ENCODE peak calls at places on chromosome 16, in nine cellular contexts. One of them, this sample, is unnamed.

GRCh38 chr16:83615553-83615952 is 192.2 kb upstream of the HSBP1 start:
- DNase-seq in CD8-positive, alpha-beta T cell: no peak
- DNase-seq in osteocyte: no peak
- DNase-seq in AG10803: peak
- DNase-seq in GM12865: no peak
- DNase-seq in AG04449: no peak
- DNase-seq in ovary: no peak
- DNase-seq in heart left ventricle: no peak
- DNase-seq in HFFc6: no peak
- DNase-seq in this sample: no peak

GRCh38 chr16:66695935-66696668 is 441 bp downstream of the CMTM4 start:
- DNase-seq in ovary: peak
- DNase-seq in AG10803: no peak
- DNase-seq in GM12865: peak
- DNase-seq in heart left ventricle: peak
- DNase-seq in CD8-positive, alpha-beta T cell: peak
- DNase-seq in osteocyte: no peak
- DNase-seq in HFFc6: no peak
- DNase-seq in AG04449: no peak
- DNase-seq in this sample: no peak

GRCh38 chr16:84117482-84117843 is 721 bp upstream of the MBTPS1 start:
- DNase-seq in GM12865: peak
- DNase-seq in CD8-positive, alpha-beta T cell: no peak
- DNase-seq in osteocyte: peak
- DNase-seq in HFFc6: peak
- DNase-seq in AG10803: peak
- DNase-seq in ovary: no peak
- DNase-seq in heart left ventricle: no peak
- DNase-seq in AG04449: no peak
- DNase-seq in this sample: no peak

GRCh38 chr16:8173111-8173644 is 417.1 kb downstream of the TMEM114 start:
- DNase-seq in AG04449: no peak
- DNase-seq in GM12865: peak
- DNase-seq in HFFc6: peak
- DNase-seq in ovary: no peak
- DNase-seq in CD8-positive, alpha-beta T cell: no peak
- DNase-seq in AG10803: peak
- DNase-seq in heart left ventricle: peak
- DNase-seq in osteocyte: no peak
- DNase-seq in this sample: no peak

GRCh38 chr16:19718624-19718965 is 524 bp downstream of the IQCK start:
- DNase-seq in GM12865: no peak
- DNase-seq in AG10803: no peak
- DNase-seq in heart left ventricle: no peak
- DNase-seq in osteocyte: no peak
- DNase-seq in CD8-positive, alpha-beta T cell: no peak
- DNase-seq in HFFc6: no peak
- DNase-seq in ovary: no peak
- DNase-seq in AG04449: no peak
- DNase-seq in this sample: no peak

GRCh38 chr16:22318690-22319358 is 21.6 kb downstream of the POLR3E start:
- DNase-seq in CD8-positive, alpha-beta T cell: peak
- DNase-seq in heart left ventricle: no peak
- DNase-seq in ovary: peak
- DNase-seq in GM12865: peak
- DNase-seq in AG10803: peak
- DNase-seq in osteocyte: peak
- DNase-seq in AG04449: no peak
- DNase-seq in HFFc6: peak
- DNase-seq in this sample: no peak

GRCh38 chr16:12229759-12230594 is 253.4 kb downstream of the SNX29 start:
- DNase-seq in AG04449: no peak
- DNase-seq in GM12865: no peak
- DNase-seq in CD8-positive, alpha-beta T cell: no peak
- DNase-seq in AG10803: peak
- DNase-seq in ovary: no peak
- DNase-seq in osteocyte: no peak
- DNase-seq in heart left ventricle: no peak
- DNase-seq in HFFc6: peak
- DNase-seq in this sample: peak

GRCh38 chr16:26111900-26112299 is 420.1 kb downstream of the HS3ST4 start:
- DNase-seq in GM12865: no peak
- DNase-seq in osteocyte: no peak
- DNase-seq in CD8-positive, alpha-beta T cell: no peak
- DNase-seq in HFFc6: no peak
- DNase-seq in AG10803: no peak
- DNase-seq in heart left ventricle: no peak
- DNase-seq in AG04449: no peak
- DNase-seq in ovary: no peak
- DNase-seq in this sample: no peak

GRCh38 chr16:72027669-72028378 is 19.3 kb downstream of the DHODH start:
- DNase-seq in HFFc6: no peak
- DNase-seq in AG10803: no peak
- DNase-seq in heart left ventricle: no peak
- DNase-seq in CD8-positive, alpha-beta T cell: no peak
- DNase-seq in AG04449: no peak
- DNase-seq in osteocyte: no peak
- DNase-seq in ovary: no peak
- DNase-seq in GM12865: no peak
- DNase-seq in this sample: no peak

GRCh38 chr16:56281256-56281805 is 90.0 kb downstream of the GNAO1 start:
- DNase-seq in heart left ventricle: no peak
- DNase-seq in HFFc6: no peak
- DNase-seq in ovary: no peak
- DNase-seq in osteocyte: no peak
- DNase-seq in AG10803: no peak
- DNase-seq in CD8-positive, alpha-beta T cell: no peak
- DNase-seq in GM12865: no peak
- DNase-seq in AG04449: no peak
- DNase-seq in this sample: no peak

GRCh38 chr16:65121870-65122723 is at the start of gene CDH11:
- DNase-seq in AG10803: peak
- DNase-seq in AG04449: no peak
- DNase-seq in CD8-positive, alpha-beta T cell: no peak
- DNase-seq in ovary: peak
- DNase-seq in GM12865: no peak
- DNase-seq in osteocyte: peak
- DNase-seq in heart left ventricle: peak
- DNase-seq in HFFc6: peak
- DNase-seq in this sample: peak

GRCh38 chr16:62253926-62254325 is 217.7 kb upstream of the CDH8 start:
- DNase-seq in GM12865: no peak
- DNase-seq in CD8-positive, alpha-beta T cell: no peak
- DNase-seq in heart left ventricle: no peak
- DNase-seq in osteocyte: no peak
- DNase-seq in AG04449: no peak
- DNase-seq in ovary: no peak
- DNase-seq in HFFc6: no peak
- DNase-seq in AG10803: no peak
- DNase-seq in this sample: no peak

GRCh38 chr16:11232852-11233726 is 22.9 kb downstream of the SOCS1 start:
- DNase-seq in GM12865: peak
- DNase-seq in osteocyte: no peak
- DNase-seq in HFFc6: no peak
- DNase-seq in AG10803: no peak
- DNase-seq in AG04449: no peak
- DNase-seq in heart left ventricle: peak
- DNase-seq in ovary: no peak
- DNase-seq in CD8-positive, alpha-beta T cell: peak
- DNase-seq in this sample: no peak

GRCh38 chr16:56910654-56911539 is 21.0 kb upstream of the HERPUD1 start:
- DNase-seq in AG10803: peak
- DNase-seq in osteocyte: no peak
- DNase-seq in ovary: no peak
- DNase-seq in HFFc6: peak
- DNase-seq in GM12865: peak
- DNase-seq in heart left ventricle: no peak
- DNase-seq in CD8-positive, alpha-beta T cell: no peak
- DNase-seq in AG04449: no peak
- DNase-seq in this sample: peak

GRCh38 chr16:81164481-81164880 is 68.3 kb upstream of the GCSH start:
- DNase-seq in HFFc6: no peak
- DNase-seq in ovary: no peak
- DNase-seq in GM12865: no peak
- DNase-seq in heart left ventricle: no peak
- DNase-seq in AG10803: no peak
- DNase-seq in CD8-positive, alpha-beta T cell: no peak
- DNase-seq in osteocyte: no peak
- DNase-seq in AG04449: no peak
- DNase-seq in this sample: no peak

GRCh38 chr16:19926449-19927390 is 42.1 kb upstream of the GPRC5B start:
- DNase-seq in ovary: no peak
- DNase-seq in GM12865: no peak
- DNase-seq in CD8-positive, alpha-beta T cell: no peak
- DNase-seq in heart left ventricle: no peak
- DNase-seq in osteocyte: peak
- DNase-seq in HFFc6: peak
- DNase-seq in AG10803: peak
- DNase-seq in AG04449: peak
- DNase-seq in this sample: peak

GRCh38 chr16:919658-920631 is 50.8 kb downstream of the LMF1 start:
- DNase-seq in ovary: no peak
- DNase-seq in AG04449: peak
- DNase-seq in HFFc6: peak
- DNase-seq in AG10803: peak
- DNase-seq in osteocyte: no peak
- DNase-seq in heart left ventricle: peak
- DNase-seq in CD8-positive, alpha-beta T cell: no peak
- DNase-seq in GM12865: no peak
- DNase-seq in this sample: no peak

GRCh38 chr16:843771-844170 is 43.2 kb upstream of the GNG13 start:
- DNase-seq in AG10803: no peak
- DNase-seq in HFFc6: no peak
- DNase-seq in osteocyte: no peak
- DNase-seq in CD8-positive, alpha-beta T cell: no peak
- DNase-seq in AG04449: no peak
- DNase-seq in heart left ventricle: peak
- DNase-seq in GM12865: no peak
- DNase-seq in ovary: peak
- DNase-seq in this sample: no peak

GRCh38 chr16:49024016-49024415 is 257.6 kb downstream of the CBLN1 start:
- DNase-seq in AG04449: no peak
- DNase-seq in GM12865: no peak
- DNase-seq in HFFc6: no peak
- DNase-seq in AG10803: no peak
- DNase-seq in osteocyte: no peak
- DNase-seq in ovary: no peak
- DNase-seq in heart left ventricle: no peak
- DNase-seq in CD8-positive, alpha-beta T cell: no peak
- DNase-seq in this sample: no peak

GRCh38 chr16:24906901-24907300 is 61.1 kb downstream of the SLC5A11 start:
- DNase-seq in AG04449: no peak
- DNase-seq in heart left ventricle: no peak
- DNase-seq in GM12865: no peak
- DNase-seq in ovary: no peak
- DNase-seq in osteocyte: no peak
- DNase-seq in AG10803: no peak
- DNase-seq in HFFc6: no peak
- DNase-seq in CD8-positive, alpha-beta T cell: no peak
- DNase-seq in this sample: no peak
- TF ChIP-seq CTCF in AG04449: no peak
- TF ChIP-seq CTCF in heart left ventricle: no peak
- TF ChIP-seq CTCF in GM12865: no peak
- TF ChIP-seq CTCF in ovary: no peak
- TF ChIP-seq CTCF in osteocyte: no peak
- TF ChIP-seq CTCF in AG10803: no peak
- TF ChIP-seq CTCF in HFFc6: no peak
- TF ChIP-seq CTCF in CD8-positive, alpha-beta T cell: no peak
- TF ChIP-seq CTCF in this sample: no peak

DNA sequence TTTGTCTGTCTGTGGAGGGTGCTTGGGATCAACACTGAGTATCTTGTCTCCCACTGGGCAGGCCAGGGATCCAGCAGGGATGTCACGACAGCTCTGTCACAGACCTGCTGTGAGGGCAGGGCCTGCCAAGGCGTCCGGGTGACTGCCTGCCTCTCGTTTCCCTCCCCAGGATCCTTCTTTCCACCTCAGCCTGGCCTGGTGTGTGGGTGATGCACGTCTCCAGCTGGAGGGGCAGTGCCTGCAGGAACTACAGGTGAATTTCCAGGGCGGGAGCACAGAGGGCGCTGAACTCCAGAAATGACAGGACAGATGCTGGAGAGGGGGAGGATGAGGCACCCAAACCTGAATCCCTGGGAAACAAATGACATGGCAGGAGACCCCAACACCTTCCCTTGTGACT is 6.8 kb upstream of the MMP15 start:
- DNase-seq in heart left ventricle: peak
- DNase-seq in HFFc6: no peak
- DNase-seq in CD8-positive, alpha-beta T cell: no peak
- DNase-seq in AG10803: no peak
- DNase-seq in ovary: no peak
- DNase-seq in AG04449: no peak
- DNase-seq in GM12865: no peak
- DNase-seq in osteocyte: no peak
- DNase-seq in this sample: no peak
- TF ChIP-seq CTCF in heart left ventricle: no peak
- TF ChIP-seq CTCF in HFFc6: no peak
- TF ChIP-seq CTCF in CD8-positive, alpha-beta T cell: no peak
- TF ChIP-seq CTCF in AG10803: no peak
- TF ChIP-seq CTCF in ovary: no peak
- TF ChIP-seq CTCF in AG04449: no peak
- TF ChIP-seq CTCF in GM12865: no peak
- TF ChIP-seq CTCF in osteocyte: no peak
- TF ChIP-seq CTCF in this sample: no peak

DNA sequence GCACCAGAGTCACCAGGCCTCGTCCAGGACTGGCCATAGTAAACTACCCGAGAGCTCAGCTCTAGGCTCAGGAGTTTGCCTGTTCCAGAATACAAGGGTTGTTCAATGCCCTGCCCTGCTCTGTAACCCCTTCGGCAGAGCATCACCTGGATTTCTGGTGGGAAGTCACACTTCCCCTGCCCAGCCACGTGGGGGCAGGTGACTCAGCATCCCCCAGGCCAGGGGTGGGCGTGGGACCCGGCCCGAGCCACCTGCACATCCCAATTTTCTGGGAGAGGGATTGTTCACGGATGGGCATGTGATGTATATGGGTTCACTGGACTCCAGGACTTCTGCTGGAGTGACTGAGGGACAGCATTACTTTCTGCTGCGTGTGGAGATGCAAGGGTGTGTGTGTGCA is 25.8 kb downstream of the COX4I1 start:
- DNase-seq in heart left ventricle: no peak
- DNase-seq in CD8-positive, alpha-beta T cell: no peak
- DNase-seq in osteocyte: no peak
- DNase-seq in ovary: no peak
- DNase-seq in AG04449: no peak
- DNase-seq in GM12865: no peak
- DNase-seq in HFFc6: no peak
- DNase-seq in AG10803: no peak
- DNase-seq in this sample: no peak
- TF ChIP-seq CTCF in heart left ventricle: no peak
- TF ChIP-seq CTCF in CD8-positive, alpha-beta T cell: no peak
- TF ChIP-seq CTCF in osteocyte: no peak
- TF ChIP-seq CTCF in ovary: no peak
- TF ChIP-seq CTCF in AG04449: no peak
- TF ChIP-seq CTCF in GM12865: peak
- TF ChIP-seq CTCF in HFFc6: peak
- TF ChIP-seq CTCF in AG10803: no peak
- TF ChIP-seq CTCF in this sample: no peak

DNA sequence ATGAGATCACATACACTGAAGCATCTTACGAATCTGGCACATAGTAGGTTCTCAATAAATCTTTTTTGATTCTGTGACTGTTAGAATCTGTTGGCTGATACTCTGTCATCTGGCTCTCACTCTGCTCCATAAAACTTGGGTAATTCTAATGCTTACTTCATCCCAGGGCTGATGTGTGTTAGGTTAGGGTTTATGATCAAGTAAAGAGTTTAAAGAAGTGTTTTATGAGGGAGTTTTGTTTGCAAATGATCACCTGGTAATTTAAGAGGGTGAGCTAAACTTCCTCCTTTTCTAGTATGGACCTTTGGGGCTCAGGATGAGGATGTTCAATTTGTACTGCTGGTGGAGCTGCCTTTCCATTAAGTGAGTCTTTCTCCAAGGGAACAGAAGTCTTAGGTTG is 364.1 kb downstream of the WWOX start:
- DNase-seq in heart left ventricle: no peak
- DNase-seq in AG04449: no peak
- DNase-seq in AG10803: no peak
- DNase-seq in ovary: no peak
- DNase-seq in HFFc6: no peak
- DNase-seq in CD8-positive, alpha-beta T cell: no peak
- DNase-seq in osteocyte: no peak
- DNase-seq in GM12865: no peak
- DNase-seq in this sample: no peak
- TF ChIP-seq CTCF in heart left ventricle: no peak
- TF ChIP-seq CTCF in AG04449: no peak
- TF ChIP-seq CTCF in AG10803: no peak
- TF ChIP-seq CTCF in ovary: no peak
- TF ChIP-seq CTCF in HFFc6: no peak
- TF ChIP-seq CTCF in CD8-positive, alpha-beta T cell: no peak
- TF ChIP-seq CTCF in osteocyte: no peak
- TF ChIP-seq CTCF in GM12865: no peak
- TF ChIP-seq CTCF in this sample: no peak